ENCODE peak calls at places on chromosomes 16 and 17, in four cellular contexts. T is stimulated activated CD8-positive, alpha-beta memory T cell treated with anti-CD3 and anti-CD28 coated beads, Interleukin-12 subunit alpha, Interleukin-12 subunit beta, amount 100 ng/mL, for 1 hour; Q is psoas muscle; X is stimulated activated CD4-positive, alpha-beta T cell treated with anti-CD3 and anti-CD28 coated beads, Interleukin-12 subunit alpha, Interleukin-12 subunit beta, amount 100 ng/mL, for 24 hours. V is an unnamed sample.

GRCh38 chr17:3985800-3986199 is 21.6 kb upstream of the ATP2A3 start:
- DNase-seq in X (no peak), T (no peak), Q (no peak), V (peak)

GRCh38 chr16:51557670-51558069 is 406.6 kb upstream of the SALL1 start:
- DNase-seq in Q (no peak), X (no peak), T (no peak), V (no peak)

GRCh38 chr16:56193951-56194726 is 2.9 kb downstream of the GNAO1 start:
- DNase-seq in X (peak), Q (peak), T (no peak), V (peak)

GRCh38 chr17:3669548-3669947 is 936 bp downstream of the EMC6 start:
- DNase-seq in X (no peak), Q (no peak), T (no peak), V (no peak)

GRCh38 chr17:78313735-78314648 is 45.9 kb downstream of the SOCS3 start:
- DNase-seq in T (peak), Q (peak), X (peak), V (peak)

GRCh38 chr16:81530296-81530721 is 85.7 kb downstream of the CMIP start:
- DNase-seq in X (no peak), T (no peak), Q (no peak), V (no peak)

GRCh38 chr16:14186007-14186953 is 115.2 kb downstream of the MRTFB start:
- DNase-seq in T (no peak), X (no peak), Q (peak), V (peak)

GRCh38 chr17:66900126-66901010 is 64.1 kb upstream of the CACNG4 start:
- DNase-seq in T (no peak), X (no peak), Q (no peak), V (peak)

GRCh38 chr17:78263063-78263735 is 31.8 kb downstream of the TMEM235 start:
- DNase-seq in X (no peak), Q (no peak), T (no peak), V (peak)

GRCh38 chr17:28569446-28569845 is 1.9 kb downstream of the PIGS start:
- DNase-seq in Q (no peak), T (no peak), X (no peak), V (no peak)

GRCh38 chr16:65538945-65539344 is 417.1 kb upstream of the CDH11 start:
- DNase-seq in X (no peak), T (no peak), Q (no peak), V (no peak)

GRCh38 chr17:78714534-78714933 is 67.5 kb downstream of the CYTH1 start:
- DNase-seq in X (no peak), Q (no peak), T (no peak), V (no peak)

GRCh38 chr16:641326-642188 is at the start of gene MCRIP2:
- DNase-seq in X (peak), Q (peak), T (peak), V (peak)

GRCh38 chr16:48555597-48555996 is 54.4 kb downstream of the N4BP1 start:
- DNase-seq in X (no peak), T (no peak), Q (no peak), V (no peak)

GRCh38 chr17:56185905-56186783 is 32.9 kb downstream of the ANKFN1 start:
- DNase-seq in T (no peak), X (no peak), Q (no peak), V (peak)

GRCh38 chr17:82280537-82280936 is 7.0 kb upstream of the CSNK1D start:
- DNase-seq in X (no peak), T (no peak), Q (no peak), V (no peak)

GRCh38 chr16:24729967-24730815 is 740 bp downstream of the TNRC6A start:
- DNase-seq in T (no peak), Q (peak), X (peak), V (peak)

GRCh38 chr17:77887110-77887463 is 71.4 kb upstream of the TNRC6C start:
- DNase-seq in X (no peak), Q (no peak), T (no peak), V (no peak)

GRCh38 chr17:31190351-31190750 is 95.6 kb downstream of the NF1 start:
- DNase-seq in Q (no peak), X (no peak), T (no peak), V (peak)

GRCh38 chr17:72392056-72393010 is 271.5 kb downstream of the SOX9 start:
- DNase-seq in Q (no peak), X (no peak), T (no peak), V (no peak)

GRCh38 chr16:3158498-3159314 is 23.9 kb downstream of the ZNF213 start:
- DNase-seq in X (peak), T (peak), Q (peak), V (peak)